ENCODE peak calls at places on chromosomes 3 and 15, in ten cellular contexts. H is esophagus squamous epithelium, G is IMR-90, D is H1, M is GM12878, J is heart left ventricle, P is HCT116, Q is esophagus muscularis mucosa, Z is endothelial cell of umbilical vein, S is spleen. I is an unnamed sample. For H3K4me1, the result is how much of the 10 kb centered on the place peaks cover.

GRCh38 chr15:58594898-58595297 is 154.6 kb downstream of the ADAM10 start:
- DNase-seq in D (no peak), M (no peak), Z (no peak), H (no peak), G (no peak), Q (no peak), P (no peak), S (no peak), J (no peak), I (no peak)

GRCh38 chr3:32421991-32422859 is 30.6 kb downstream of the CMTM7 start:
- DNase-seq in G (peak), P (peak), S (peak), D (no peak), M (no peak), Q (peak), Z (peak), H (peak), J (peak), I (peak)

GRCh38 chr15:52383100-52383588 is 87.5 kb upstream of the MYO5C start:
- DNase-seq in S (no peak), Q (no peak), P (no peak), D (no peak), Z (peak), J (no peak), M (peak), H (no peak), G (peak), I (no peak)

GRCh38 chr15:63836579-63836978 is 2.8 kb upstream of the HERC1 start:
- DNase-seq in H (no peak), P (no peak), J (no peak), S (no peak), Z (peak), Q (no peak), D (no peak), G (no peak), M (no peak), I (no peak)

GRCh38 chr3:44883213-44883955 is 9.0 kb downstream of the TGM4 start:
- DNase-seq in M (no peak), S (no peak), Z (no peak), P (no peak), J (no peak), D (no peak), H (no peak), G (no peak), Q (no peak), I (no peak)

GRCh38 chr15:63449711-63450110 is 54.7 kb upstream of the USP3 start:
- DNase-seq in M (no peak), D (no peak), G (no peak), H (no peak), P (no peak), Q (no peak), S (no peak), J (no peak), Z (no peak), I (no peak)

GRCh38 chr15:72982750-72983149 is 69.5 kb upstream of the NEO1 start:
- DNase-seq in Z (no peak), D (no peak), Q (peak), G (peak), M (no peak), J (no peak), P (no peak), S (no peak), H (no peak), I (no peak)

GRCh38 chr3:162022931-162023330 is 526.3 kb downstream of the OTOL1 start:
- DNase-seq in G (no peak), M (no peak), P (no peak), J (no peak), D (no peak), Q (no peak), S (no peak), Z (no peak), H (no peak), I (no peak)

GRCh38 chr3:184716652-184717607 is 5.1 kb upstream of the MAGEF1 start:
- DNase-seq in D (no peak), J (peak), G (peak), Q (no peak), M (no peak), Z (no peak), P (no peak), H (no peak), S (no peak), I (peak)

GRCh38 chr3:140467104-140467577 is 210.7 kb upstream of the TRIM42 start:
- DNase-seq in M (no peak), S (no peak), D (no peak), J (no peak), G (no peak), P (peak), H (no peak), Z (no peak), Q (no peak), I (peak)

GRCh38 chr15:56342653-56343052 is 22.6 kb upstream of the TEX9 start:
- DNase-seq in H (no peak), P (no peak), S (no peak), D (no peak), Q (no peak), J (no peak), G (no peak), Z (no peak), M (no peak), I (no peak)

GRCh38 chr3:195099976-195100755 is 170.8 kb downstream of the XXYLT1 start:
- DNase-seq in P (no peak), J (no peak), H (no peak), S (peak), Q (no peak), G (no peak), M (no peak), Z (no peak), D (no peak), I (no peak)

GRCh38 chr15:71296032-71296686 is 180.9 kb downstream of the THSD4 start:
- DNase-seq in S (no peak), J (no peak), Z (peak), D (no peak), G (peak), H (no peak), P (peak), Q (no peak), M (no peak), I (no peak)

GRCh38 chr3:30043156-30043555 is 563.2 kb upstream of the TGFBR2 start:
- DNase-seq in M (no peak), Z (peak), D (no peak), H (no peak), G (no peak), P (no peak), Q (no peak), J (no peak), S (no peak), I (no peak)

GRCh38 chr3:31550452-31551251 is 17.9 kb downstream of the STT3B start:
- DNase-seq in Q (no peak), J (no peak), P (no peak), H (no peak), D (no peak), M (no peak), G (peak), S (no peak), Z (peak), I (no peak)

GRCh38 chr3:186514296-186515002 is 29.7 kb downstream of the CRYGS start:
- DNase-seq in Z (no peak), H (no peak), S (no peak), D (no peak), M (no peak), G (no peak), Q (no peak), J (no peak), P (peak), I (no peak)

GRCh38 chr15:77034620-77035467 is 36.1 kb downstream of the TSPAN3 start:
- DNase-seq in M (no peak), D (no peak), Z (peak), P (no peak), G (no peak), J (peak), S (peak), Q (no peak), H (no peak), I (peak)

GRCh38 chr3:159443266-159443665 is 545.4 kb upstream of the IL12A start:
- DNase-seq in D (no peak), G (peak), P (no peak), Z (no peak), J (no peak), S (no peak), Q (no peak), M (no peak), H (no peak), I (no peak)

GRCh38 chr3:108127301-108127988 is 36.6 kb upstream of the CD47 start:
- DNase-seq in D (no peak), H (no peak), M (peak), J (no peak), G (no peak), P (no peak), S (peak), Z (no peak), Q (no peak), I (no peak)

GRCh38 chr3:71726106-71726505 is 904 bp upstream of the EIF4E3 start:
- DNase-seq in Q (no peak), Z (no peak), G (no peak), S (no peak), J (no peak), H (no peak), M (no peak), D (no peak), P (no peak), I (no peak)

GRCh38 chr15:84400820-84401219 is 165.2 kb downstream of the GOLGA6L4 start:
- DNase-seq in M (no peak), P (no peak), D (no peak), G (no peak), Z (no peak), S (peak), J (peak), H (no peak), Q (peak), I (no peak)

GRCh38 chr3:188212308-188212969 is 58.5 kb downstream of the LPP start:
- DNase-seq in G (peak), J (no peak), Q (peak), H (no peak), Z (no peak), M (no peak), D (peak), S (no peak), P (no peak), I (no peak)

GRCh38 chr3:32757618-32758374 is 60.0 kb upstream of the TRIM71 start:
- DNase-seq in D (no peak), J (no peak), H (no peak), S (no peak), Q (no peak), M (no peak), Z (no peak), G (peak), P (no peak), I (no peak)

GRCh38 chr3:43537206-43537605 is 84.6 kb downstream of the ANO10 start:
- DNase-seq in P (no peak), H (no peak), Q (no peak), D (no peak), J (no peak), Z (no peak), G (no peak), S (no peak), M (no peak), I (no peak)

GRCh38 chr3:61573441-61573840 is 12.1 kb downstream of the PTPRG start:
- DNase-seq in H (no peak), S (no peak), J (no peak), M (no peak), P (no peak), Z (no peak), G (no peak), Q (no peak), D (no peak), I (no peak)

GRCh38 chr15:64398575-64398974 is 10.9 kb downstream of the TRIP4 start:
- DNase-seq in S (no peak), J (no peak), Q (no peak), H (no peak), M (no peak), D (no peak), Z (no peak), G (no peak), P (no peak), I (no peak)

GRCh38 chr3:46025139-46025538 is 2.1 kb downstream of the XCR1 start:
- DNase-seq in Z (no peak), Q (peak), G (no peak), M (no peak), H (no peak), D (no peak), J (no peak), S (no peak), P (no peak), I (no peak)

GRCh38 chr3:162602619-162603018 is 1106.0 kb downstream of the OTOL1 start:
- DNase-seq in S (no peak), P (no peak), M (no peak), G (no peak), H (no peak), Z (no peak), J (no peak), D (no peak), Q (no peak), I (no peak)

GRCh38 chr3:66031102-66031698 is 7.5 kb downstream of the MAGI1 start:
- DNase-seq in S (no peak), H (no peak), P (no peak), D (no peak), Z (no peak), Q (no peak), J (no peak), M (no peak), G (peak), I (peak)

GRCh38 chr15:78077053-78077859 is at the start of gene TBC1D2B:
- DNase-seq in S (peak), G (peak), Z (peak), P (no peak), M (no peak), H (no peak), Q (no peak), D (no peak), J (peak), I (peak)

GRCh38 chr3:26962419-26963355 is 340.1 kb downstream of the LRRC3B start:
- DNase-seq in M (peak), D (no peak), Q (no peak), Z (no peak), G (no peak), H (no peak), P (no peak), S (no peak), J (no peak), I (no peak)

GRCh38 chr3:185351371-185351770 is 11.6 kb upstream of the MAP3K13 start:
- DNase-seq in S (no peak), Z (no peak), P (no peak), G (peak), D (no peak), M (no peak), Q (no peak), H (no peak), J (no peak), I (no peak)

GRCh38 chr15:80852676-80853075 is 73.5 kb downstream of the CEMIP start:
- DNase-seq in S (no peak), Z (no peak), Q (no peak), G (no peak), M (no peak), D (no peak), H (no peak), J (no peak), P (no peak), I (no peak)

GRCh38 chr3:14147617-14148016 is 22.8 kb downstream of the TMEM43 start:
- DNase-seq in Z (no peak), H (no peak), P (no peak), D (no peak), S (peak), J (no peak), Q (no peak), G (no peak), M (no peak), I (no peak)

GRCh38 chr3:143951351-143951971 is 20.2 kb upstream of the DIPK2A start:
- DNase-seq in S (no peak), J (no peak), D (no peak), P (peak), Z (peak), G (peak), Q (no peak), M (no peak), H (no peak), I (peak)

GRCh38 chr15:68196445-68197169 is 8.5 kb downstream of the CALML4 start:
- DNase-seq in D (no peak), J (no peak), P (no peak), Q (peak), H (no peak), S (no peak), G (no peak), M (no peak), Z (no peak), I (no peak)

GRCh38 chr3:187845826-187846225 is 100.6 kb upstream of the BCL6 start:
- DNase-seq in M (no peak), D (no peak), Z (no peak), P (no peak), S (no peak), H (no peak), Q (no peak), J (no peak), G (no peak), I (no peak)

GRCh38 chr3:127342735-127343134 is 54.9 kb upstream of the PRR20G start:
- DNase-seq in H (no peak), D (no peak), Z (no peak), Q (peak), M (no peak), S (no peak), J (no peak), P (no peak), G (no peak), I (no peak)
- TF ChIP-seq CTCF in H (no peak), D (peak), Z (no peak), Q (no peak), M (peak), S (no peak), J (no peak), P (peak), G (no peak), I (no peak)

GRCh38 chr3:63706321-63707085 is 54.0 kb downstream of the SNTN start:
- DNase-seq in G (no peak), M (no peak), S (no peak), Z (no peak), P (no peak), H (no peak), Q (no peak), J (no peak), D (no peak), I (no peak)

GRCh38 chr3:63709576-63709975 is 57.1 kb downstream of the SNTN start:
- DNase-seq in P (no peak), H (no peak), D (no peak), Q (no peak), Z (no peak), J (no peak), M (no peak), S (no peak), G (no peak), I (no peak)

GRCh38 chr3:63705092-63705645 is 52.7 kb downstream of the SNTN start:
- DNase-seq in M (no peak), J (no peak), S (no peak), Z (no peak), G (no peak), D (no peak), P (no peak), H (no peak), Q (no peak), I (no peak)

GRCh38 chr3:63707731-63708130 is 55.3 kb downstream of the SNTN start:
- DNase-seq in G (no peak), H (no peak), D (no peak), M (no peak), J (no peak), S (no peak), Z (no peak), Q (no peak), P (no peak), I (no peak)
- H3K4me1 ChIP-seq in G (under half), H (under half), D (under half), M (under half), J (under half), S (under half), Z (under half), Q (under half), P (under half), I (under half)

DNA sequence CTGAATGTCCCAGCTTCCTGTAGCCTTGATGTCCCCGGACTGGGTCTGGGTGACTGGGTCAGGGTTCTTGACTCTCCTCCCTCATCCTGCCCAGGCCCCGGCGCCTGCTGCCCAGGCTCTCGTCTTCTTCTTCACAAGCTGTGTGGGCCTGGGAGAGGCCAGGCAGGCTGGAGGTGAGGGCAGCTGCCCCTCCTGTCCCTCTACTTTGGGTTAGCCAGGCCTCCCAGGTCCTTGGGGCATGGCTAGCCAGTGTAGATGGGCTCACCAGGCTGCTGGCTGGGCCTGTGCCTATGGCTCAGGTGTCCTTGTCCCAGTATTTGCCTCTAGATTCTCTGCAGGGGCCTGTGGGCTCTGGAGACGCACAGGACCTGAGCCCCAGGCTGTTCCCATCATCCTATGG is 31.8 kb downstream of the TKT start:
- DNase-seq in S (peak), Z (no peak), G (no peak), P (no peak), H (no peak), J (peak), M (no peak), D (no peak), Q (no peak), I (no peak)
- TF ChIP-seq POLR2A in S (no peak), Z (no peak), G (no peak), P (no peak), H (no peak), J (no peak), M (no peak), D (no peak), Q (no peak), I (no peak)

DNA sequence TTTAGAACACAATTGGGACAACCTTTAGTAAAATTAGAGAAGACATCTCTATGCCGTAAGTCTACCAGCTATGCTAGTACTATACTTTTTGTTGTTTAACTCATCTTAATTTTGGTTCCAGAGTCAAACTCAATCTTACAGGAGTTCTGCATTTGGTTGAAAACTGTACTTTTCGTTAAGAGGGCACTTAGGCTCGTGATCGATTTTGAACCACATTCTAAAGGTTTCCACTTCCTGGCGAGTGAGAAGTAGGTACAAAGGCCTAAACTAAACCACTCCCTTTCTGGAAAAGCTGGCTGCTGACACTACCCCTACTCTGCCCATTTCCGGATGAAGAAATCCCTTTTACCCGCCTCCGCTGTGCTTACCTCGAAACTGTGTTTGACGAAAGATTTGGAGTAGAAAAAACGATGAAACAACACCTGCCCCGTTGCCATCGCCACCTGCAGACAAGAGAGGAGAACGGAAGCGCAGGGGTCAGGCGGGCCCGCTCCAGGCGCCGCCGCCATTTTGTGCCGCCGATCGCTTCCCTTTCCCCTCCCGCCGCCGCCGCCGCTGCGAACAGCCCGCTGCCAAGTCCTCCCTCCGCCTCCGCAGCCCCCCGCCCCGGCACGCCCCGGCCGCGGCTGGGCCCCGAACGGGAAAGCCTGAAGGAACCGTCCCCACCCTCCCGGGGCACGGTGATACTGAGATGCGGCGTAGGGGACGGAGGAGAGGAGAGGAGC is 748 bp downstream of the CCNL1 start:
- DNase-seq in Z (peak), D (no peak), Q (no peak), J (peak), G (peak), P (no peak), M (no peak), S (peak), H (no peak), I (peak)
- TF ChIP-seq CTCF in Z (peak), D (no peak), Q (peak), J (no peak), G (no peak), P (peak), M (peak), S (peak), H (no peak), I (peak)

GRCh38 chr15:75213212-75213767 is 11.6 kb downstream of the C15orf39 start:
- DNase-seq in J (no peak), D (no peak), M (no peak), Q (no peak), G (no peak), P (no peak), S (no peak), H (no peak), Z (no peak), I (no peak)
- H3K4me1 ChIP-seq in J (under half), D (under half), M (under half), Q (under half), G (under half), P (under half), S (under half), H (under half), Z (under half), I (under half)

I was measured in adrenal gland.